ENCODE peak calls at places on chromosomes 4 and X, in five cellular contexts. One of them, this sample, is unnamed.
A peak's percentile ranks its signal among the peaks of the same experiment; 100 is the strongest.

GRCh38 chrX:87299563-87300160 is 217.9 kb upstream of the KLHL4 start:
- DNase-seq in K562: peak; percentile 7
- DNase-seq in H1: no peak
- DNase-seq in GM12878: no peak
- DNase-seq in HepG2: peak; percentile 0
- DNase-seq in this sample: no peak

GRCh38 chrX:13082286-13083065 is 38.1 kb upstream of the FAM9C start:
- DNase-seq in K562: no peak
- DNase-seq in H1: no peak
- DNase-seq in GM12878: no peak
- DNase-seq in HepG2: no peak
- DNase-seq in this sample: no peak

GRCh38 chrX:70762285-70762684 is 146.2 kb downstream of the TEX11 start:
- DNase-seq in K562: no peak
- DNase-seq in H1: no peak
- DNase-seq in GM12878: no peak
- DNase-seq in HepG2: no peak
- DNase-seq in this sample: peak; percentile 12

GRCh38 chr4:104758574-104758973 is 263.9 kb upstream of the CXXC4 start:
- DNase-seq in K562: no peak
- DNase-seq in H1: no peak
- DNase-seq in GM12878: no peak
- DNase-seq in HepG2: no peak
- DNase-seq in this sample: no peak

GRCh38 chrX:119325456-119325855 is 73.7 kb upstream of the SLC25A43 start:
- DNase-seq in K562: no peak
- DNase-seq in H1: no peak
- DNase-seq in GM12878: no peak
- DNase-seq in HepG2: no peak
- DNase-seq in this sample: no peak

GRCh38 chr4:137253949-137254348 is 278.3 kb downstream of the PCDH18 start:
- DNase-seq in K562: no peak
- DNase-seq in H1: no peak
- DNase-seq in GM12878: no peak
- DNase-seq in HepG2: no peak
- DNase-seq in this sample: no peak

GRCh38 chr4:167435786-167436185 is 201.5 kb upstream of the SPOCK3 start:
- DNase-seq in K562: no peak
- DNase-seq in H1: no peak
- DNase-seq in GM12878: no peak
- DNase-seq in HepG2: no peak
- DNase-seq in this sample: no peak

GRCh38 chr4:105837037-105837436 is 58.2 kb upstream of the NPNT start:
- DNase-seq in K562: no peak
- DNase-seq in H1: no peak
- DNase-seq in GM12878: no peak
- DNase-seq in HepG2: no peak
- DNase-seq in this sample: no peak

GRCh38 chr4:153271820-153272219 is 67.6 kb downstream of the TRIM2 start:
- DNase-seq in K562: no peak
- DNase-seq in H1: no peak
- DNase-seq in GM12878: no peak
- DNase-seq in HepG2: no peak
- DNase-seq in this sample: no peak

GRCh38 chr4:183797445-183798248 is 107.5 kb upstream of the STOX2 start:
- DNase-seq in K562: no peak
- DNase-seq in H1: peak; percentile 74
- DNase-seq in GM12878: no peak
- DNase-seq in HepG2: no peak
- DNase-seq in this sample: no peak

GRCh38 chr4:136893638-136894037 is 638.7 kb downstream of the PCDH18 start:
- DNase-seq in K562: no peak
- DNase-seq in H1: no peak
- DNase-seq in GM12878: no peak
- DNase-seq in HepG2: no peak
- DNase-seq in this sample: no peak

GRCh38 chrX:153351981-153352380 is 18.0 kb downstream of the ZNF275 start:
- DNase-seq in K562: no peak
- DNase-seq in H1: no peak
- DNase-seq in GM12878: no peak
- DNase-seq in HepG2: no peak
- DNase-seq in this sample: no peak

GRCh38 chr4:168587326-168588125 is 90.7 kb downstream of the PALLD start:
- DNase-seq in K562: no peak
- DNase-seq in H1: no peak
- DNase-seq in GM12878: no peak
- DNase-seq in HepG2: no peak
- DNase-seq in this sample: peak; percentile 89

GRCh38 chrX:8721536-8721935 is 10.4 kb downstream of the ANOS1 start:
- DNase-seq in K562: no peak
- DNase-seq in H1: no peak
- DNase-seq in GM12878: no peak
- DNase-seq in HepG2: no peak
- DNase-seq in this sample: no peak

GRCh38 chr4:78518551-78518950 is 33.0 kb upstream of the ANXA3 start:
- DNase-seq in K562: no peak
- DNase-seq in H1: no peak
- DNase-seq in GM12878: no peak
- DNase-seq in HepG2: no peak
- DNase-seq in this sample: no peak

GRCh38 chrX:66638591-66639500 is at the start of gene EDA2R:
- DNase-seq in K562: no peak
- DNase-seq in H1: peak; percentile 47
- DNase-seq in GM12878: peak; percentile 60
- DNase-seq in HepG2: peak; percentile 85
- DNase-seq in this sample: no peak

GRCh38 chr4:139665690-139666529 is at the start of gene MGST2:
- DNase-seq in K562: peak; percentile 71
- DNase-seq in H1: peak; percentile 66
- DNase-seq in GM12878: no peak
- DNase-seq in HepG2: peak; percentile 98
- DNase-seq in this sample: no peak

GRCh38 chr4:4752576-4753401 is 106.7 kb upstream of the MSX1 start:
- DNase-seq in K562: no peak
- DNase-seq in H1: no peak
- DNase-seq in GM12878: no peak
- DNase-seq in HepG2: no peak
- DNase-seq in this sample: no peak

GRCh38 chr4:118798658-118799057 is 37.3 kb downstream of the SEC24D start:
- DNase-seq in K562: no peak
- DNase-seq in H1: peak; percentile 61
- DNase-seq in GM12878: no peak
- DNase-seq in HepG2: no peak
- DNase-seq in this sample: no peak

GRCh38 chrX:9231491-9231890 is 197.6 kb upstream of the FAM9B start:
- DNase-seq in K562: no peak
- DNase-seq in H1: no peak
- DNase-seq in GM12878: no peak
- DNase-seq in HepG2: no peak
- DNase-seq in this sample: no peak

GRCh38 chrX:110795645-110796510 is at the start of gene CHRDL1:
- DNase-seq in K562: no peak
- DNase-seq in H1: peak; percentile 55
- DNase-seq in GM12878: no peak
- DNase-seq in HepG2: no peak
- DNase-seq in this sample: no peak

GRCh38 chr4:27759621-27760020 is 899.0 kb downstream of the STIM2 start:
- DNase-seq in K562: no peak
- DNase-seq in H1: no peak
- DNase-seq in GM12878: no peak
- DNase-seq in HepG2: no peak
- DNase-seq in this sample: no peak

GRCh38 chrX:103538728-103539127 is 19.4 kb upstream of the RAB40A start:
- DNase-seq in K562: no peak
- DNase-seq in H1: no peak
- DNase-seq in GM12878: no peak
- DNase-seq in HepG2: no peak
- DNase-seq in this sample: no peak
- TF ChIP-seq SRF in K562: no peak
- TF ChIP-seq SRF in H1: no peak
- TF ChIP-seq SRF in GM12878: no peak
- TF ChIP-seq SRF in HepG2: no peak
- TF ChIP-seq SRF in this sample: no peak

GRCh38 chr4:1404573-1405248 is 1.5 kb downstream of the NKX1-1 start:
- DNase-seq in K562: no peak
- DNase-seq in H1: no peak
- DNase-seq in GM12878: no peak
- DNase-seq in HepG2: no peak
- DNase-seq in this sample: no peak

GRCh38 chr4:1403591-1404572 is 2.4 kb downstream of the NKX1-1 start:
- DNase-seq in K562: no peak
- DNase-seq in H1: no peak
- DNase-seq in GM12878: no peak
- DNase-seq in HepG2: no peak
- DNase-seq in this sample: no peak

GRCh38 chr4:1402021-1402515 is 4.2 kb downstream of the NKX1-1 start:
- DNase-seq in K562: no peak
- DNase-seq in H1: no peak
- DNase-seq in GM12878: no peak
- DNase-seq in HepG2: no peak
- DNase-seq in this sample: no peak

GRCh38 chr4:1402516-1403101 is 3.6 kb downstream of the NKX1-1 start:
- DNase-seq in K562: no peak
- DNase-seq in H1: no peak
- DNase-seq in GM12878: no peak
- DNase-seq in HepG2: no peak
- DNase-seq in this sample: no peak

DNA sequence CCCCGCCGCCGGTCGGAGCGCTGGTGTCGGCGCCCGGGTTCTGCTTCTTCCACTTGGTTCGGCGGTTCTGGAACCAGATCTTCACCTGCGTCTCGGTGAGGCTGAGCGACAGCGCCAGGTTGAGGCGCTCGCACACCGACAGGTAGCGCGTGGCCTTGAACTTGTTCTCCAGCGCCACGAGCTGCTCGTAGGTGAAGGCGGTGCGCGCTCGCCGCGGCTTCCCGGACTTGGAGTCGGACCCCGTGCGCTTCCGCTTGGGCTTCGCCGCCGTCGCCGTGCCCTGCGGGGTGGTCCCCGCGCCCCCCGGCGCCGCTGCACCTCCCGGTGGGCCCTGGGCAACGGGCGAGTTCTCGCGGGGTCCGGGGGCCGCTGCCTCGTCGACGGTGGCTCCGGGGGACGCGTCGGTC is 3.1 kb downstream of the NKX1-1 start:
- DNase-seq in K562: no peak
- DNase-seq in H1: no peak
- DNase-seq in GM12878: no peak
- DNase-seq in HepG2: no peak
- DNase-seq in this sample: no peak
- TF ChIP-seq EZH2 in K562: no peak
- TF ChIP-seq EZH2 in H1: peak; percentile 86
- TF ChIP-seq EZH2 in GM12878: no peak
- TF ChIP-seq EZH2 in HepG2: no peak
- TF ChIP-seq EZH2 in this sample: no peak

GRCh38 chr4:156321203-156321602 is 367.5 kb upstream of the CTSO start:
- DNase-seq in K562: no peak
- DNase-seq in H1: no peak
- DNase-seq in GM12878: no peak
- DNase-seq in HepG2: no peak
- DNase-seq in this sample: no peak

DNA sequence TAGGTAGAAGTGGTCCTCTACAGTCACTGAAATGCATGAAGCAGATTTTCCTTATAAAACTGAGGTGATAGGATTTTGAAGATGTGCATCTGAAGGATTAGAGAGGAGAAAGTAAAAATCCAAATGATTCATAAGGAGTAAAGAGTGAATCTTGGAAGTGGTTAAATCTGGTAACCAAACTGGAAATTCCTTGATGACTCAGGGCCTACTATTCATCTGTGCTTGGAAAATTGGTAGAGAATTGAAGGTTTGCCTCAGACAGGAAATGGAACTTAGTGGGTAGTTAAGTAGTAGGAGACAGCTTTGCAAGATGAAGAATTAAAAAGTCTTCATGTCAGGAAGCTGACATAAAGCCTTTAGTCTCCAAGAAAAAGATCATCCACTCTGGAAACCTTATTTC is 368.9 kb upstream of the CTSO start:
- DNase-seq in K562: no peak
- DNase-seq in H1: no peak
- DNase-seq in GM12878: no peak
- DNase-seq in HepG2: no peak
- DNase-seq in this sample: peak; percentile 4
- TF ChIP-seq SRF in K562: no peak
- TF ChIP-seq SRF in H1: no peak
- TF ChIP-seq SRF in GM12878: no peak
- TF ChIP-seq SRF in HepG2: no peak
- TF ChIP-seq SRF in this sample: no peak

GRCh38 chr4:8270418-8270771 is 841 bp downstream of the HTRA3 start:
- DNase-seq in K562: no peak
- DNase-seq in H1: no peak
- DNase-seq in GM12878: no peak
- DNase-seq in HepG2: no peak
- DNase-seq in this sample: no peak

GRCh38 chr4:8268211-8268610 is 1.3 kb upstream of the HTRA3 start:
- DNase-seq in K562: no peak
- DNase-seq in H1: no peak
- DNase-seq in GM12878: no peak
- DNase-seq in HepG2: no peak
- DNase-seq in this sample: no peak

GRCh38 chr4:8268901-8269534 is 536 bp upstream of the HTRA3 start:
- DNase-seq in K562: no peak
- DNase-seq in H1: no peak
- DNase-seq in GM12878: no peak
- DNase-seq in HepG2: no peak
- DNase-seq in this sample: no peak

GRCh38 chr4:8270912-8271815 is 1.6 kb downstream of the HTRA3 start:
- DNase-seq in K562: no peak
- DNase-seq in H1: no peak
- DNase-seq in GM12878: no peak
- DNase-seq in HepG2: no peak
- DNase-seq in this sample: no peak

DNA sequence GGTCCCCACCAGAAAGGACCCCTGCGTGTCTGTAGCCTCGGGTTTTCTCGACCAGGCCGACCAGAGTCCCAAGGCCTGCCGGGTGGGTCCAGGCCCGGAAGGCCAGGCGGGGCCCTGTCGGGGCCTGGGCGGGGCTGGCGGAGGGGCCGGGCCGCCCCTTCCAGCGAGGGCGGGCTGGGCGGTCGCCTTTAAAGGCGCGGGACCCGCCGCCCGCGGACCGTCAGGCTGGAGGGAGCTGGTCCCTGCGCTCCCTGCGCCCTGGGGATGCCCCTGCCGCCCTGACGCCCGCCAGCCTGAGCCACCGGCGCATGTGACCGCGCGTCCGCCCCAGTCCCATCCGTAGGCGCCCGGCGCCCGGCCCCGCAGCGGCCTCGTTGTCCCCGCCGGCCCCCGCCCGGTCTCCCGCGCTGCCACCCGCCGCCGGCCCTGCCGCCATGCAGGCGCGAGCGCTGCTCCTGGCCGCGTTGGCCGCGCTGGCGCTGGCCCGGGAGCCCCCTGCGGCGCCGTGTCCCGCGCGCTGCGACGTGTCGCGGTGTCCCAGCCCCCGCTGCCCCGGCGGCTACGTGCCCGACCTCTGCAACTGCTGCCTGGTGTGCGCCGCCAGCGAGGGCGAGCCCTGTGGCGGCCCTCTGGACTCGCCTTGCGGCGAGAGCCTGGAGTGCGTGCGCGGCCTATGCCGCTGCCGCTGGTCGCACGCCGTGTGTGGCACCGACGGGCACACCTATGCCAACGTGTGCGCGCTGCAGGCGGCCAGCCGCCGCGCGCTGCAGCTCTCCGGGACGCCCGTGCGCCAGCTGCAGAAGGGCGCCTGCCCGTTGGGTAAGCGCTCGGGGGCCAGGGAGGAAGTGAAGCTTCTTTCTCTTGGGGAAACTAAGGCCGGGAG is at the start of gene HTRA3:
- DNase-seq in K562: no peak
- DNase-seq in H1: peak; percentile 73
- DNase-seq in GM12878: no peak
- DNase-seq in HepG2: no peak
- DNase-seq in this sample: no peak
- TF ChIP-seq EZH2 in K562: no peak
- TF ChIP-seq EZH2 in H1: peak; percentile 56
- TF ChIP-seq EZH2 in GM12878: no peak
- TF ChIP-seq EZH2 in HepG2: no peak
- TF ChIP-seq EZH2 in this sample: no peak

This sample was measured in HCT116.